ENCODE peak calls at places on chromosomes 4 and X, in six cellular contexts. O is mucosa of descending colon; T is CD4-positive, alpha-beta T cell; C is NCI-H1092; W is activated T-cell treated with anti-CD3 and anti-CD28 coated beads for 1 hour; R is ecto neural progenitor cell. M is an unnamed sample.

GRCh38 chrX:20452487-20452886 is 185.8 kb upstream of the RPS6KA3 start:
- DNase-seq in O (no peak), T (no peak), C (no peak), W (no peak), R (no peak), M (no peak)

GRCh38 chr4:13856387-13856786 is 228.9 kb upstream of the BOD1L1 start:
- DNase-seq in O (no peak), T (no peak), C (no peak), W (no peak), R (no peak), M (no peak)

GRCh38 chrX:19684265-19684664 is 169.0 kb upstream of the MAP3K15 start:
- DNase-seq in O (no peak), T (no peak), C (no peak), W (no peak), R (no peak), M (no peak)

GRCh38 chrX:71282514-71283408 is 674 bp upstream of the NONO start:
- DNase-seq in O (no peak), T (peak), C (no peak), W (no peak), R (no peak), M (no peak)

GRCh38 chrX:9562851-9563250 is 98.0 kb downstream of the TBL1X start:
- DNase-seq in O (no peak), T (no peak), C (no peak), W (no peak), R (no peak), M (no peak)

GRCh38 chrX:18449271-18449670 is 23.9 kb downstream of the CDKL5 start:
- DNase-seq in O (no peak), T (no peak), C (no peak), W (no peak), R (no peak), M (no peak)

GRCh38 chr4:84467601-84468000 is 31.5 kb downstream of the NKX6-1 start:
- DNase-seq in O (no peak), T (no peak), C (no peak), W (no peak), R (no peak), M (no peak)

GRCh38 chrX:40189018-40189417 is 91.3 kb upstream of the BCOR start:
- DNase-seq in O (no peak), T (no peak), C (no peak), W (no peak), R (no peak), M (no peak)

GRCh38 chrX:22373094-22373493 is 100.4 kb downstream of the CBLL2 start:
- DNase-seq in O (no peak), T (no peak), C (no peak), W (no peak), R (no peak), M (no peak)

GRCh38 chr4:174324725-174325124 is 41.0 kb downstream of the CEP44 start:
- DNase-seq in O (no peak), T (no peak), C (no peak), W (no peak), R (no peak), M (no peak)

GRCh38 chr4:41369680-41370079 is 113.0 kb downstream of the UCHL1 start:
- DNase-seq in O (no peak), T (no peak), C (no peak), W (no peak), R (no peak), M (no peak)

GRCh38 chrX:136196691-136197155 is 49.4 kb downstream of the FHL1 start:
- DNase-seq in O (no peak), T (no peak), C (no peak), W (no peak), R (no peak), M (no peak)

GRCh38 chrX:21711126-21711847 is 46.6 kb downstream of the SMPX start:
- DNase-seq in O (no peak), T (no peak), C (no peak), W (no peak), R (no peak), M (no peak)

M was measured in immature natural killer cell.